ENCODE peak calls at places on chromosomes 13 and 19, in six cellular contexts. E, K, T, C, V and F are unnamed samples. For H3K36me3, the result is how much of the 10 kb centered on the place peaks cover.

GRCh38 chr19:8401981-8402411 is 11.1 kb upstream of the MARCHF2 start:
- DNase-seq in E (no peak), K (no peak), T (no peak), C (no peak), V (no peak), F (peak)

GRCh38 chr13:48493851-48494250 is 39.0 kb downstream of the RCBTB2 start:
- DNase-seq in E (no peak), K (no peak), T (no peak), C (no peak), V (no peak), F (no peak)

GRCh38 chr19:18776736-18777135 is 14.4 kb downstream of the COMP start:
- DNase-seq in E (no peak), K (no peak), T (no peak), C (peak), V (no peak), F (peak)

GRCh38 chr13:99289265-99289664 is 17.9 kb downstream of the GPR183 start:
- DNase-seq in E (no peak), K (no peak), T (no peak), C (no peak), V (no peak), F (no peak)

GRCh38 chr19:45733160-45733810 is at the start of gene MEIOSIN:
- DNase-seq in E (no peak), K (no peak), T (no peak), C (peak), V (peak), F (no peak)

GRCh38 chr19:7247160-7247559 is 47.1 kb downstream of the INSR start:
- DNase-seq in E (no peak), K (no peak), T (no peak), C (no peak), V (no peak), F (no peak)

GRCh38 chr19:3923096-3923758 is 9.6 kb upstream of the NMRK2 start:
- DNase-seq in E (no peak), K (no peak), T (no peak), C (no peak), V (no peak), F (peak)

GRCh38 chr13:23618341-23618740 is 48.1 kb downstream of the TNFRSF19 start:
- DNase-seq in E (no peak), K (no peak), T (no peak), C (no peak), V (peak), F (no peak)

GRCh38 chr13:75437582-75438318 is 44.2 kb downstream of the TBC1D4 start:
- DNase-seq in E (no peak), K (no peak), T (no peak), C (no peak), V (no peak), F (no peak)

GRCh38 chr13:110449225-110450015 is 112.1 kb downstream of the RAB20 start:
- DNase-seq in E (no peak), K (no peak), T (no peak), C (no peak), V (no peak), F (peak)

DNA sequence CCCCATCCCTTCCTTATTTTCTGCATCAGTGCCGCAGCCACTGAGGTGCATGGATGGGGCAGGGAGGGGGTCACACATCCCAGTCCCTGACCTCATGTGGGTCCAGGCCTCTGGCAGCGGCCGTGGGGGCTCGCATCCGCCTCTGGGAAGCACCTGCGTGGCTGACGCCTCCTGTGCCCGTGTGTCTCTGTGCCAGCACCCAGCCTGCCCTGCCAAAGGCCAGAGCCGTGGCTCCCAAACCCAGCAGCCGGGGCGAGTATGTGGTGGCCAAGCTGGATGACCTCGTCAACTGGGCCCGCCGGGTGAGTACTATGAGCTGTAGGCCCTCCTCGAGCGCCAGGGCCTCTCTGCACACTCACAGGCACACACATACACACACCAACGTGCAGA is 4.9 kb downstream of the NDUFS7 start:
- DNase-seq in E (no peak), K (no peak), T (no peak), C (no peak), V (no peak), F (no peak)
- H3K36me3 ChIP-seq in E (under half), K (under half), T (under half), C (under half), V (under half), F (under half)

GRCh38 chr19:1108291-1109031 is 4.7 kb downstream of the GPX4 start:
- DNase-seq in E (no peak), K (no peak), T (no peak), C (no peak), V (no peak), F (no peak)
- H3K36me3 ChIP-seq in E (under half), K (under half), T (under half), C (under half), V (under half), F (under half)

DNA sequence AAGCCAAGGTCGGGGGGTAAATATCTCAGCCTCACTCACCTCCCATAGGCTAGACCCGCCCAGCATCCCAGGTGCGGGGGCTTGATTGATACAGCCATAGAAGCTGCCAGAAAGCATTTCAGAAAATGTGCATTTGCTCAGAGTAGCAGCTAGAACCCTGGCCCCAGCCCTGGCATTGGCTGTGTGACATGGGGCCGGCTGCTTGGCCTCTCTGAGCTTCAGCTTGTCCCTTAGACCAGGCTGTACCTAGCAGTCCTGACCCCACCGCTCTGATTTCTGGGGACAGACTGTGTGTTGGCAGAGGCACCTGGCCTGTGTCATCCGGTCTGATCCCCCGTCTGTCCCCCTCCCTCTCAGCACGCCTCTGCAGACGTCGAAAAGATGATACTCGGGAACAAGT is 15.4 kb downstream of the RAB8A start:
- DNase-seq in E (no peak), K (no peak), T (no peak), C (no peak), V (no peak), F (peak)
- H3K36me3 ChIP-seq in E (half or more), K (under half), T (under half), C (under half), V (under half), F (half or more)

GRCh38 chr19:10691883-10692282 is 9.4 kb upstream of the QTRT1 start:
- DNase-seq in E (no peak), K (no peak), T (no peak), C (no peak), V (no peak), F (peak)
- H3K36me3 ChIP-seq in E (under half), K (under half), T (under half), C (under half), V (under half), F (half or more)

GRCh38 chr19:47353307-47353712 is 4.2 kb downstream of the DHX34 start:
- DNase-seq in E (no peak), K (no peak), T (peak), C (peak), V (no peak), F (no peak)

GRCh38 chr19:47352095-47352494 is 3.0 kb downstream of the DHX34 start:
- DNase-seq in E (no peak), K (no peak), T (no peak), C (peak), V (no peak), F (peak)

GRCh38 chr19:47351545-47351944 is 2.4 kb downstream of the DHX34 start:
- DNase-seq in E (no peak), K (no peak), T (no peak), C (peak), V (peak), F (peak)

GRCh38 chr19:47357788-47358680 is 8.9 kb downstream of the DHX34 start:
- DNase-seq in E (no peak), K (no peak), T (no peak), C (peak), V (peak), F (peak)

DNA sequence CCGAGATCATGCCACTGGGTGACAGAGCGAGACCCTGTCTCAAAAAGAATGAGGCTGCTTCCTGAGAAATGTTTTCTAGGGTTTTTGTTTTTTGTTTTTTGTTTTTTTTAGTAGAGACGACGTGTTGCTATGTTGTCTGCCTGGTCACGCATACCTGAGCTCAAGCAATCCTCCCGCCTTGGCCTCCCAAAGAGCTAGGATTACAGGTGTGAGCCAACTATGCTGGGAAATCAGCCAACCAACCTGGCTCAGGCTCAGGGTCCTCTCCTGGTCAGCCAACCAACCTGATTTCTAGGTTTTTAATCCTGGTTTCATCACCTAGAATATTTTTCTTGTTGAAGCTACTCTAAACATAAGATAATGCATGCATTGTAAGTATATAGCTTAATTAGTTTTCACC is 7.8 kb downstream of the DHX34 start:
- DNase-seq in E (no peak), K (peak), T (no peak), C (no peak), V (no peak), F (no peak)
- H3K36me3 ChIP-seq in E (half or more), K (half or more), T (under half), C (half or more), V (half or more), F (half or more)

DNA sequence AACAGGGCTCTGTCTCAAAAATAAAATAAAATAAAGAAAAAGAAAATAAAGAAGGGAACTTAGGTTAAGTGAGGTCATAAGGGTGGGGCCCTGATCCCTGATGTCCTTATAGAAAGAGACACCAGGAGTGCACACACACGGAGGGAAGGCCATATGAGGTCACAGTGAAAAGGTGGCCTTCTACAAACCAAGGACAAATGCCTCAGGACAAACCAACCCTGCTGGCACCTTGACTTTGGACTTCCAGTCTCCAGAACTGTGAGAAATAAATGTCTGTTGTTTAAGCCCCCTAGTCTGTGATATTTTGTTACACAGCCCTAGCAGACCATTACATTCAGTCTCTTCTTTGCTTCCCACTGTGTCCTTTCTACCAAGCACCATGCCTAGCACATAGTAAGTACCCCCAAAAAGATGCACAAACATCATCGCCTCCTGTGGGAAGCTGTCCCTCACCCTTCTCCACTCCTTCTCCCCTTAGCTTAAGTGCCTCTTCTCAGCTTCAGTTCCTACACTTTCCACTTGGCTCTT is 8.4 kb upstream of the ZBTB32 start:
- DNase-seq in E (no peak), K (no peak), T (no peak), C (no peak), V (no peak), F (no peak)
- H3K36me3 ChIP-seq in E (under half), K (under half), T (under half), C (under half), V (under half), F (under half)

GRCh38 chr19:39833464-39834286 is at the start of gene DYRK1B:
- DNase-seq in E (peak), K (peak), T (peak), C (peak), V (peak), F (peak)
- H3K36me3 ChIP-seq in E (under half), K (under half), T (under half), C (under half), V (under half), F (half or more)

GRCh38 chr19:2109278-2109864 is 12.7 kb downstream of the IZUMO4 start:
- DNase-seq in E (no peak), K (no peak), T (no peak), C (no peak), V (no peak), F (no peak)

GRCh38 chr19:2111425-2111824 is 14.7 kb downstream of the IZUMO4 start:
- DNase-seq in E (no peak), K (no peak), T (no peak), C (no peak), V (no peak), F (no peak)

GRCh38 chr19:2111886-2112285 is 15.2 kb downstream of the IZUMO4 start:
- DNase-seq in E (no peak), K (no peak), T (no peak), C (no peak), V (no peak), F (no peak)

GRCh38 chr19:2112516-2113320 is 16.0 kb downstream of the IZUMO4 start:
- DNase-seq in E (no peak), K (no peak), T (no peak), C (no peak), V (no peak), F (no peak)

GRCh38 chr19:2110822-2111221 is 14.1 kb downstream of the IZUMO4 start:
- DNase-seq in E (no peak), K (no peak), T (no peak), C (peak), V (peak), F (no peak)
- H3K36me3 ChIP-seq in E (under half), K (under half), T (half or more), C (half or more), V (under half), F (half or more)

GRCh38 chr13:45522571-45522970 is 57.8 kb downstream of the COG3 start:
- DNase-seq in E (no peak), K (no peak), T (no peak), C (no peak), V (no peak), F (no peak)

GRCh38 chr13:45516757-45517156 is 52.0 kb downstream of the COG3 start:
- DNase-seq in E (no peak), K (no peak), T (no peak), C (no peak), V (no peak), F (no peak)

GRCh38 chr13:45521292-45521691 is 56.6 kb downstream of the COG3 start:
- DNase-seq in E (no peak), K (no peak), T (no peak), C (no peak), V (no peak), F (no peak)

GRCh38 chr13:45519473-45519872 is 54.7 kb downstream of the COG3 start:
- DNase-seq in E (no peak), K (no peak), T (no peak), C (no peak), V (no peak), F (no peak)

GRCh38 chr13:45518525-45519235 is 53.9 kb downstream of the COG3 start:
- DNase-seq in E (no peak), K (no peak), T (no peak), C (no peak), V (no peak), F (no peak)
- H3K36me3 ChIP-seq in E (under half), K (half or more), T (under half), C (under half), V (under half), F (half or more)